ENCODE peak calls at places on chromosomes 4 and X, in seven cellular contexts. K, S, U, P, Y, J and T are unnamed samples.

GRCh38 chrX:56978172-56978571 is 17.2 kb downstream of the SPIN3 start:
- DNase-seq in Y (no peak), S (peak), P (peak), J (peak), U (peak), K (peak), T (peak)

GRCh38 chrX:41238543-41238942 is 95.4 kb upstream of the DDX3X start:
- DNase-seq in Y (no peak), P (no peak), S (peak), U (peak), K (peak), J (no peak), T (no peak)

GRCh38 chr4:152894673-152895072 is 41.5 kb upstream of the FHDC1 start:
- DNase-seq in S (peak), K (peak), P (no peak), U (no peak), J (no peak), Y (no peak), T (peak)

GRCh38 chr4:20253799-20254409 is 2.2 kb downstream of the SLIT2 start:
- DNase-seq in Y (peak), S (peak), P (no peak), U (no peak), K (peak), J (peak), T (no peak)

GRCh38 chr4:65623509-65623908 is 46.8 kb downstream of the EPHA5 start:
- DNase-seq in J (no peak), S (peak), P (no peak), Y (no peak), U (no peak), K (peak), T (peak)

GRCh38 chr4:101232074-101232776 is 115.1 kb downstream of the PPP3CA start:
- DNase-seq in J (no peak), Y (no peak), S (peak), P (no peak), K (peak), U (no peak), T (peak)

GRCh38 chr4:73911746-73912145 is 42.6 kb downstream of the CXCL1 start:
- DNase-seq in J (no peak), S (peak), P (no peak), Y (no peak), U (no peak), K (no peak), T (no peak)

GRCh38 chr4:85952518-85952917 is 407.3 kb downstream of the MAPK10 start:
- DNase-seq in K (peak), Y (no peak), S (peak), J (no peak), U (peak), P (no peak), T (peak)

GRCh38 chr4:27412617-27413016 is 552.0 kb downstream of the STIM2 start:
- DNase-seq in S (no peak), P (no peak), Y (no peak), K (no peak), J (no peak), U (no peak), T (no peak)

GRCh38 chr4:121541696-121542095 is 155.1 kb downstream of the ANXA5 start:
- DNase-seq in P (no peak), S (no peak), Y (no peak), K (no peak), U (no peak), J (no peak), T (no peak)

GRCh38 chrX:15564981-15565579 is 35.7 kb downstream of the ACE2 start:
- DNase-seq in J (peak), S (peak), P (peak), U (peak), Y (peak), K (peak), T (peak)

GRCh38 chrX:114615765-114616164 is 31.9 kb downstream of the HTR2C start:
- DNase-seq in P (no peak), U (no peak), Y (no peak), K (peak), J (no peak), S (peak), T (no peak)

GRCh38 chr4:48360285-48360965 is 19.1 kb downstream of the SLAIN2 start:
- DNase-seq in U (no peak), P (no peak), J (no peak), K (peak), S (peak), Y (no peak), T (peak)

GRCh38 chr4:94532016-94532789 is 80.5 kb downstream of the PDLIM5 start:
- DNase-seq in U (no peak), S (peak), P (no peak), K (peak), Y (no peak), J (no peak), T (no peak)

GRCh38 chrX:21972721-21973120 is 32.2 kb downstream of the SMS start:
- DNase-seq in Y (no peak), U (no peak), P (peak), J (no peak), S (peak), K (peak), T (no peak)

GRCh38 chr4:81498046-81498445 is 26.3 kb upstream of the RASGEF1B start:
- DNase-seq in P (no peak), S (no peak), Y (no peak), J (no peak), U (no peak), K (no peak), T (no peak)

GRCh38 chrX:45824471-45824870 is 623.8 kb upstream of the DIPK2B start:
- DNase-seq in S (peak), K (peak), Y (no peak), J (no peak), P (no peak), U (peak), T (peak)

GRCh38 chr4:74327751-74328150 is 19.5 kb downstream of the EPGN start:
- DNase-seq in P (no peak), J (no peak), S (no peak), K (peak), Y (no peak), U (peak), T (no peak)

GRCh38 chr4:42078184-42078801 is 74.2 kb downstream of the BEND4 start:
- DNase-seq in Y (no peak), U (no peak), P (no peak), J (no peak), S (no peak), K (no peak), T (no peak)

GRCh38 chrX:10617964-10618342 is 2.4 kb downstream of the MID1 start:
- DNase-seq in Y (no peak), P (no peak), U (no peak), S (peak), J (no peak), K (peak), T (no peak)